ENCODE peak calls at places on chromosome 17, in four cellular contexts. O, Z, R and H are unnamed samples. For H3K4me1, the result is how much of the 10 kb centered on the place peaks cover.

GRCh38 chr17:44785921-44786320 is 27.1 kb downstream of the ADAM11 start:
- DNase-seq in R (no peak), Z (no peak), O (no peak), H (no peak)

GRCh38 chr17:39804839-39805238 is 59.3 kb downstream of the IKZF3 start:
- DNase-seq in Z (no peak), R (no peak), O (no peak), H (no peak)

GRCh38 chr17:78478757-78479297 is 98.4 kb downstream of the DNAH17 start:
- DNase-seq in Z (no peak), R (no peak), O (no peak), H (no peak)

GRCh38 chr17:14396542-14396941 is 95.7 kb downstream of the HS3ST3B1 start:
- DNase-seq in Z (no peak), O (peak), R (no peak), H (no peak)

GRCh38 chr17:53979991-53980390 is 157.3 kb downstream of the KIF2B start:
- DNase-seq in O (no peak), Z (no peak), R (no peak), H (no peak)

GRCh38 chr17:48491527-48492273 is 39.1 kb downstream of the HOXB1 start:
- DNase-seq in Z (no peak), O (no peak), R (no peak), H (no peak)

GRCh38 chr17:6643460-6644125 is 2.7 kb downstream of the TXNDC17 start:
- DNase-seq in R (no peak), Z (no peak), O (no peak), H (no peak)

GRCh38 chr17:11290814-11291213 is 49.8 kb downstream of the SHISA6 start:
- DNase-seq in Z (no peak), O (no peak), R (no peak), H (no peak)

GRCh38 chr17:45230787-45231480 is 9.2 kb downstream of the FMNL1 start:
- DNase-seq in O (peak), Z (no peak), R (no peak), H (no peak)

GRCh38 chr17:42311240-42312034 is 23.1 kb downstream of the STAT5A start:
- DNase-seq in R (peak), O (no peak), Z (peak), H (peak)

GRCh38 chr17:10083864-10084263 is 114.5 kb downstream of the GAS7 start:
- DNase-seq in O (no peak), R (no peak), Z (no peak), H (no peak)

GRCh38 chr17:56795098-56795497 is 38.6 kb downstream of the C17orf67 start:
- DNase-seq in R (no peak), O (no peak), Z (no peak), H (no peak)

GRCh38 chr17:77363821-77364361 is 223.1 kb downstream of the SEC14L1 start:
- DNase-seq in O (no peak), R (no peak), Z (no peak), H (no peak)

GRCh38 chr17:82170412-82170961 is 42.2 kb downstream of the CCDC57 start:
- DNase-seq in Z (no peak), R (no peak), O (no peak), H (no peak)

GRCh38 chr17:2184993-2185931 is 118.3 kb downstream of the SMG6 start:
- DNase-seq in O (no peak), Z (no peak), R (no peak), H (no peak)

GRCh38 chr17:77558846-77559626 is 399.5 kb upstream of the TNRC6C start:
- DNase-seq in O (no peak), R (no peak), Z (no peak), H (no peak)

GRCh38 chr17:77491921-77492445 is 351.2 kb downstream of the SEC14L1 start:
- DNase-seq in R (no peak), Z (peak), O (no peak), H (no peak)

GRCh38 chr17:38605852-38606645 is at the start of gene SRCIN1:
- DNase-seq in R (no peak), O (peak), Z (peak), H (no peak)

GRCh38 chr17:31739300-31739699 is 119.7 kb downstream of the COPRS start:
- DNase-seq in Z (no peak), R (no peak), O (no peak), H (no peak)

GRCh38 chr17:7383742-7384488 is 3.0 kb downstream of the TNK1 start:
- DNase-seq in Z (peak), R (no peak), O (no peak), H (no peak)

GRCh38 chr17:14156689-14157088 is 80.0 kb downstream of the CDRT15 start:
- DNase-seq in R (no peak), O (no peak), Z (no peak), H (no peak)

GRCh38 chr17:4679652-4680051 is 24.3 kb downstream of the PELP1 start:
- DNase-seq in R (no peak), O (peak), Z (no peak), H (no peak)

GRCh38 chr17:45030733-45031132 is 20.7 kb downstream of the DCAKD start:
- DNase-seq in Z (no peak), R (no peak), O (no peak), H (no peak)

GRCh38 chr17:42844761-42845555 is 578 bp downstream of the AOC2 start:
- DNase-seq in R (no peak), Z (no peak), O (no peak), H (no peak)

GRCh38 chr17:28141333-28141732 is 98.9 kb downstream of the NLK start:
- DNase-seq in R (no peak), Z (no peak), O (no peak), H (no peak)

GRCh38 chr17:56499799-56500388 is 93.6 kb upstream of the NOG start:
- DNase-seq in R (no peak), Z (no peak), O (peak), H (no peak)

GRCh38 chr17:77002103-77003045 is 134.2 kb downstream of the MGAT5B start:
- DNase-seq in O (peak), Z (no peak), R (no peak), H (no peak)

GRCh38 chr17:7047566-7047965 is 3.7 kb upstream of the SLC16A11 start:
- DNase-seq in O (no peak), R (no peak), Z (no peak), H (no peak)

GRCh38 chr17:44970136-44970737 is 2.1 kb upstream of the C1QL1 start:
- DNase-seq in O (no peak), R (no peak), Z (peak), H (no peak)

DNA sequence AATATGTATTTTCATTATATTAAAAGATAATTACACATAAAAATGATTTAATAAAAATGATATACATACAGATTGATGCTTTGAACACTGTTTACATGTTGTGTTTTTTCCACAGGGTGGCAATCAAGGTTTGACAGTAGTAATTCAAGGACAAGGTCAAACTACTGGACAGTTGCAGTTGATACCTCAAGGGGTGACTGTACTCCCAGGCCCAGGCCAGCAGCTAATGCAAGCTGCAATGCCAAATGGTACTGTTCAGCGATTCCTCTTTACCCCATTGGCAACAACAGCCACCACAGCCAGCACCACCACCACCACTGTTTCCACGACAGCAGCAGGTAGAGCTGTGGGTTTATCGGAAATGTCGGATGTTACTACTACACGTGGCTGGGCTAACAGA is 52.2 kb downstream of the C17orf58 start:
- DNase-seq in Z (no peak), O (no peak), R (no peak), H (no peak)
- H3K27ac ChIP-seq in Z (no peak), O (no peak), R (no peak), H (no peak)

GRCh38 chr17:79833744-79834574 is 5.3 kb downstream of the CBX4 start:
- DNase-seq in O (no peak), Z (no peak), R (no peak), H (no peak)
- H3K4me1 ChIP-seq in O (half or more), Z (half or more), R (under half), H (under half)

GRCh38 chr17:17759164-17759563 is 77.6 kb downstream of the SREBF1 start:
- DNase-seq in R (no peak), O (no peak), Z (no peak), H (no peak)
- H3K27ac ChIP-seq in R (no peak), O (no peak), Z (no peak), H (no peak)

GRCh38 chr17:29744121-29744520 is 121.4 kb upstream of the CORO6 start:
- DNase-seq in R (no peak), O (no peak), Z (no peak), H (no peak)

GRCh38 chr17:29746669-29747068 is 124.0 kb upstream of the CORO6 start:
- DNase-seq in R (no peak), O (no peak), Z (no peak), H (no peak)

GRCh38 chr17:29748400-29748799 is 125.7 kb upstream of the CORO6 start:
- DNase-seq in Z (no peak), O (no peak), R (no peak), H (no peak)

GRCh38 chr17:29749045-29749825 is 126.5 kb upstream of the CORO6 start:
- DNase-seq in R (no peak), Z (no peak), O (no peak), H (no peak)

GRCh38 chr17:29747660-29748059 is 124.9 kb upstream of the CORO6 start:
- DNase-seq in Z (no peak), O (no peak), R (no peak), H (no peak)
- H3K4me1 ChIP-seq in Z (under half), O (under half), R (under half), H (under half)

DNA sequence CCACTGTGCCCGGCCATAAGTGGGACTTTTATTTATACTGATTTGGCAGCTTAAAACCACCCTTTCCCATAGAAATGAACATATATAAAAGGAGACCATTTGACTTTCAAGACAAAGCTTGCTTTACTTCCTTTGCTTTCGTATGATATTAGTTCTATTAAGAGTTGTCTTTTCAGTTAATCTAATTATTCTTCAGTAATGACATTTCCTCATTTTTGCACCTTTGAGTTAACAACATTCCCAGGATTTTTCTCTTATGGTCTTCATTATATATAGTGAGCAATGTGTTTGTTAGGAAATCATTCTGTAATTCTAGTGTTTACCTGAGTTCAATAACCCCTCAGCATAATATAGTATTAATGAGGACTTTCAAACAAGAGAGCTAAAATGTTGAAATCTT is 173.8 kb downstream of the MAP2K6 start:
- DNase-seq in R (no peak), O (no peak), Z (no peak), H (no peak)
- H3K27ac ChIP-seq in R (no peak), O (no peak), Z (no peak), H (no peak)

DNA sequence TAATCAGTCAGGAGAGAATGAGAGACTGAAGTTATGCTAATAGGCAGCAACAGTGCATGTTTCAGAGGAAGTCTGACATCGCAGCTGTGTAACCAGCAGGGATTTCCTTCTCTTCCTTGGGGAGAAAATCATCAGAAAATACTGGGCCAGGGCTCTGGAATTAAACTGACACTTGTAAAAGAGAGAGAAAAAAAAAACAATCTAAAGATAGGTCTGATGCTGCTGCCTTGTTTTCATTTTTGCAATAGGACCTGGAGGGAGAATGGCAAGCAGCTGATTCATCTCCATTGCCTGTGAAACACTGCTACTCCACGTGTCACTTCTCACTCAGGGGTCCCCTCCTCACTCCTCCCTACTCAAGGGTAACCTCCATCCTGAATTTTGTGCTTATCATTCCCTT is 17.7 kb upstream of the CORO6 start:
- DNase-seq in R (no peak), O (no peak), Z (no peak), H (no peak)
- H3K4me1 ChIP-seq in R (under half), O (under half), Z (under half), H (under half)

DNA sequence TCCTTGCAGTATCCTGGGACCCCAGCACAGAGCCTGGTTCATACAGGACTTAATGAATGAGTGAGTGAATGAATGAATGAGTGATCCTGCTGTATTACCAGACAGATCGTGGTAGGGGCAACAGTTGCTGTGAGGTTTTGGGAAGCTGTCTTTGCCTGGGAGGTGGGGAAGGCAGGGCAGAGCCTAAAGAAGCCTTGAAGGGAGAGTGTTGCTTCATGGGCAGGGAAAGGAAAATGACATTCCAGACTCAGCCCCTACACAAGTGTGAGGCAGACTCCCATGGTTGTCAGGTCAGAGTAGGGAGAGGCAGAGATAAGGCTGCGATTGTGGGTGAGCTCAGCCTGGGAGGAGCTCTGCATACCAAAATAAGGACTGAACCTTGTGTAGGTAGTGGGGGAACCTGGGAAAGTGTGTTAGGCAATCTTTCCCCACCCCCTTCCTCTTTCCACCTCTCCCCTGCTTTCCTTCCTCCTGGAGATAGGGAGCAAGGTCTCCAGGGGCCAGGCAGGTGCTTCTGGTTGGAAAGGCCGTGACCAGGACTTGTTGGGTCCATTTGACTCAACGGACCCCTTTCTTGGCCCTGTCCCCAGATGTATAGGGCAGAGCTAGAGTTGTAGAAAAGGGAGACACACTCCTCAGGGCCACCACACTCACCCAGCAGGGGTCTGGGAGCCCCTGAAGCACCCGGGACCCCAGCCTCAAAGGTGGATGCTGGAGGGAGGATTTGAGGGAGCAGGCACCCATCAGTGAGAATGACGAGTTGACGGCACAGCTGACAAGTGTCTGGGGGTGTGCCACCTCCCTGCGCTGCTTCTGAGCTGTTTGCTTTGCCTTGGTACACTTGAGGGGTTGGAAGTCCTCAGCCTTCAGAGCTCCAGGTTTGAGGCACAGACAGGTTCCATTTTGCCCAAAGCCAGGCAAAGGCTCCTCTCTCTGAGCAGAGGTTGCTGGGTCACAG is 18.5 kb upstream of the TOB1 start:
- DNase-seq in R (no peak), Z (peak), O (no peak), H (peak)
- H3K27ac ChIP-seq in R (no peak), Z (peak), O (peak), H (no peak)

GRCh38 chr17:75502746-75503329 is 12.5 kb downstream of the CASKIN2 start:
- DNase-seq in O (no peak), Z (no peak), R (no peak), H (no peak)
- H3K4me1 ChIP-seq in O (under half), Z (under half), R (under half), H (under half)

DNA sequence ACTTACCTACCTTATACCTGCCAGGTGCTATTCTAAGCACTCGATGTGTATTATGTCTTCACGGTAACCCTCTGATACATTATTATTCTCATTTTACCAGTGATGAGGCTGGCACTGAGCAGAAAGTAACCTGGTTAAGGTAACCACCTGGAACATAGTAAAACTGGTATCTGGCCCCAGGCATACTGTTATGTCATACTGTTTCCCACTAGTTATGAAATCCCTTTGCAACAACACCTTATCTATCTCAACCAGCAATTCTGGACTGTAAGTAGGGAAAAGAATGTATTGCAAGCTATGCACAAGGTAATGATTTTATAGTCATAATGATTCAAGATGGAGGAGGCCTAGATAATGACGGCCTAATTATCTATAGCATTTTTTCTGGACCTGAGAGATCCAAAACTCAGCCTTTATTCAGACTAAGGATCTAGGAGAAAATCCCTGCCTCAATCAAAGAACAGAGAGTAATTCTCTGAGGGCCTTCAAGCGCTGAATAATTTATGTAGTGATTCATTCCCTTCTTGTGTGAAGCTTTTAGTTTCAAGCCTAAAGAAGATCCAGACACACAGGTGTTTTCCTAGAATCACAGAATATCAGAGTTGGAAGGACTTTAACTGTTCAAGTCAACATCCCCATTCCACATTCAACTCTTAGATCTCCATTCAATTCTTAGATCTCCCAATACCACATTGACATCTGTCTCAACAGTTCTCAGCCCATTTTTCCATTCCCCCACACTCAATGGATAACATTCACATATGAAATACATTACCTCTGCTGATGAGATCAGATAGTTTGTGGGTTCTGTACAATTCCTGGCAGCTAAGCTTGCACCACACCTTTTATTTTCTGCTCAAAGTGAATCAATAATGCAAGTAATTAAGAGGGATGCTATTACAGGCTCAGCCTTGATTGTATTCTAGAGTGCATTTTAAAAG is 14.9 kb upstream of the MMD start:
- DNase-seq in Z (no peak), R (no peak), O (no peak), H (no peak)
- H3K27ac ChIP-seq in Z (no peak), R (no peak), O (peak), H (no peak)